ENCODE peak calls at places on chromosomes 11 and 22, in four cellular contexts. L, X, S and H are unnamed samples.

GRCh38 chr11:12042215-12042676 is 33.8 kb upstream of the DKK3 start:
- DNase-seq in L (no peak), S (peak), X (no peak), H (no peak)

GRCh38 chr22:18048441-18048898 is 24.1 kb upstream of the MICAL3 start:
- DNase-seq in X (no peak), L (peak), S (no peak), H (no peak)

GRCh38 chr11:112440518-112440917 is 179.9 kb upstream of the PLET1 start:
- DNase-seq in X (no peak), S (no peak), L (no peak), H (no peak)

GRCh38 chr11:100691886-100692285 is 4.8 kb downstream of the ARHGAP42 start:
- DNase-seq in S (no peak), X (no peak), L (no peak), H (no peak)

GRCh38 chr11:108697872-108698473 is 33.1 kb downstream of the DDX10 start:
- DNase-seq in S (no peak), L (peak), X (peak), H (peak)

GRCh38 chr11:67539588-67539987 is 16.3 kb upstream of the CABP2 start:
- DNase-seq in L (no peak), X (no peak), S (no peak), H (no peak)

GRCh38 chr11:34363363-34364084 is 5.7 kb upstream of the ABTB2 start:
- DNase-seq in X (no peak), S (no peak), L (no peak), H (no peak)

GRCh38 chr22:24030186-24030702 is 19.1 kb downstream of the CABIN1 start:
- DNase-seq in L (no peak), X (no peak), S (no peak), H (no peak)

GRCh38 chr11:82653752-82654151 is 79.9 kb downstream of the FAM181B start:
- DNase-seq in S (no peak), L (no peak), X (no peak), H (no peak)

GRCh38 chr11:95584589-95584988 is 205.0 kb downstream of the FAM76B start:
- DNase-seq in X (no peak), L (no peak), S (no peak), H (no peak)

GRCh38 chr11:74731301-74732094 is at the start of gene CHRDL2:
- DNase-seq in L (no peak), S (peak), X (no peak), H (no peak)

GRCh38 chr11:100932474-100933100 is 197.0 kb downstream of the PGR start:
- DNase-seq in L (no peak), X (peak), S (no peak), H (no peak)

GRCh38 chr22:19817561-19818263 is 37.0 kb downstream of the GNB1L start:
- DNase-seq in L (no peak), S (peak), X (no peak), H (no peak)

GRCh38 chr11:62004473-62004872 is 37.0 kb upstream of the FTH1 start:
- DNase-seq in L (no peak), S (peak), X (no peak), H (peak)

GRCh38 chr11:95089620-95090542 is at the start of gene ENDOD1:
- DNase-seq in S (peak), L (peak), X (peak), H (peak)

GRCh38 chr22:45880732-45881523 is 96.0 kb downstream of the WNT7B start:
- DNase-seq in L (no peak), X (no peak), S (no peak), H (no peak)

GRCh38 chr22:41177626-41178424 is 27.3 kb upstream of the L3MBTL2 start:
- DNase-seq in S (no peak), X (no peak), L (no peak), H (no peak)

GRCh38 chr22:17518379-17518778 is 44.9 kb upstream of the SLC25A18 start:
- DNase-seq in X (no peak), S (peak), L (no peak), H (no peak)

GRCh38 chr22:26606611-26607010 is 11.2 kb downstream of the CRYBB1 start:
- DNase-seq in L (no peak), S (no peak), X (peak), H (no peak)

GRCh38 chr22:47626428-47627390 is 864.3 kb downstream of the TBC1D22A start:
- DNase-seq in S (peak), X (no peak), L (no peak), H (no peak)

GRCh38 chr11:47376543-47377371 is 1.6 kb downstream of the SPI1 start:
- DNase-seq in S (no peak), X (no peak), L (no peak), H (no peak)

GRCh38 chr11:8612522-8612921 is 18.5 kb upstream of the STK33 start:
- DNase-seq in X (no peak), S (no peak), L (no peak), H (no peak)

GRCh38 chr22:23218867-23219251 is 38.5 kb downstream of the BCR start:
- DNase-seq in L (peak), X (no peak), S (no peak), H (no peak)

GRCh38 chr11:91804057-91804456 is 420.6 kb upstream of the FAT3 start:
- DNase-seq in L (no peak), S (no peak), X (no peak), H (no peak)

GRCh38 chr11:73622920-73623593 is 23.3 kb upstream of the PLEKHB1 start:
- DNase-seq in S (no peak), X (no peak), L (no peak), H (no peak)

GRCh38 chr11:103079833-103080232 is 12.1 kb downstream of the DCUN1D5 start:
- DNase-seq in L (no peak), S (no peak), X (no peak), H (no peak)

GRCh38 chr11:132792341-132793140 is 739.8 kb downstream of the OPCML start:
- DNase-seq in X (no peak), L (no peak), S (no peak), H (no peak)

GRCh38 chr11:76062733-76063132 is 143.6 kb downstream of the WNT11 start:
- DNase-seq in L (no peak), X (no peak), S (no peak), H (no peak)

GRCh38 chr11:118763038-118763437 is 27.9 kb downstream of the DDX6 start:
- DNase-seq in S (no peak), X (no peak), L (no peak), H (no peak)

GRCh38 chr11:126481303-126481680 is 125.8 kb downstream of the ST3GAL4 start:
- DNase-seq in L (no peak), X (no peak), S (no peak), H (no peak)

GRCh38 chr11:122637538-122637937 is 18.0 kb upstream of the UBASH3B start:
- DNase-seq in S (no peak), L (no peak), X (no peak), H (no peak)

GRCh38 chr11:36818410-36818809 is 220.4 kb upstream of the RAG2 start:
- DNase-seq in L (no peak), S (no peak), X (no peak), H (no peak)

GRCh38 chr11:86205415-86206268 is 38.9 kb upstream of the EED start:
- DNase-seq in S (no peak), L (no peak), X (no peak), H (no peak)

GRCh38 chr22:24417901-24418641 is 9.3 kb upstream of the ADORA2A start:
- DNase-seq in S (peak), X (no peak), L (no peak), H (no peak)

GRCh38 chr11:127049486-127049885 is 48.9 kb upstream of the KIRREL3 start:
- DNase-seq in L (no peak), X (no peak), S (no peak), H (no peak)

GRCh38 chr22:41327124-41327523 is 25.8 kb downstream of the ZC3H7B start:
- DNase-seq in X (no peak), L (no peak), S (no peak), H (peak)

GRCh38 chr11:45333506-45333971 is 47.4 kb upstream of the SYT13 start:
- DNase-seq in S (no peak), L (peak), X (peak), H (no peak)

GRCh38 chr11:60889869-60890311 is 16.5 kb downstream of the PRPF19 start:
- DNase-seq in X (no peak), S (peak), L (no peak), H (no peak)
- TF ChIP-seq POLR2A in X (no peak), S (no peak), L (no peak), H (no peak)

GRCh38 chr11:78708388-78708787 is 133.7 kb upstream of the NARS2 start:
- DNase-seq in X (no peak), L (no peak), S (no peak), H (no peak)
- TF ChIP-seq CTCF in X (no peak), L (no peak), S (no peak), H (no peak)

GRCh38 chr11:65477271-65478029 is 21.4 kb upstream of the MALAT1 start:
- DNase-seq in L (peak), X (peak), S (peak), H (peak)
- TF ChIP-seq POLR2A in L (peak), X (peak), S (peak), H (peak)

DNA sequence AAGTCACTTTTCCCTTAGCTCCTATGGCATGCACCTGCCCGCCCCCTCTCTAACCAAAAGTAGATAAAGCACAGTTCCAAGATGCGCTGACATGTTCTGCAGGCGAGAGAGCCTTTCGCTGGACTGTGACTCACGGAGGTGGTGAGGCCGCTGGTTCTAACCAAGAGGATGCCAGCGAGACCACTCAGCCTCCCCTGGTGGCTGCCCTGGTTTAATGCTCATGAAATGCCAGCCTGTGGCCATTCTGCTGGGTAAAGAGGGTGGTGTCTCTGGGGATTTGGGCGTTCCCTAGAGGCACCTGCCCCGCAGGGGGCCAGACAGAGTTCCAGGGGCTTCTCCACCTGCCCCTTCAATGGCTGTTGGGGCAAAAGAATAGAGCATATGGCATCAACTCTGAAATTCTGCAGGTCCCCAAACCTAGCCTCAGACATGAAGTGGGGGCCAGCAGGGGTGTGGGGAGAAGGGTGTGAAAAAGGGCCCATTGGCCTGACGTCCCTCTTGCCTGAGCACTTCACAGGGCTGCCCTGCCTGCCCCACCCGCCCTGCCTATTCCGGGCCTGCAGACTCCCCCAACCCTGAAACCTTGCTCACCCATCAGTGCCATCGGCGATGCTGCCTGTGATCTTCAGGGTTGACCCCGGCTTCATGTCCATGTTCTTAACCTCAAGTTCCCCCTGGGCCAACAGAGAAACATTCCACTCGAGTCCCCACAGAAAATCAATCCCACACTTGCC is 8.5 kb downstream of the LGALS2 start:
- DNase-seq in L (no peak), X (peak), S (no peak), H (no peak)
- TF ChIP-seq CTCF in L (no peak), X (no peak), S (no peak), H (no peak)

GRCh38 chr22:50190182-50190951 is 4.7 kb downstream of the TRABD start:
- DNase-seq in S (peak), L (peak), X (peak), H (no peak)
- TF ChIP-seq POLR2A in S (no peak), L (no peak), X (peak), H (no peak)

DNA sequence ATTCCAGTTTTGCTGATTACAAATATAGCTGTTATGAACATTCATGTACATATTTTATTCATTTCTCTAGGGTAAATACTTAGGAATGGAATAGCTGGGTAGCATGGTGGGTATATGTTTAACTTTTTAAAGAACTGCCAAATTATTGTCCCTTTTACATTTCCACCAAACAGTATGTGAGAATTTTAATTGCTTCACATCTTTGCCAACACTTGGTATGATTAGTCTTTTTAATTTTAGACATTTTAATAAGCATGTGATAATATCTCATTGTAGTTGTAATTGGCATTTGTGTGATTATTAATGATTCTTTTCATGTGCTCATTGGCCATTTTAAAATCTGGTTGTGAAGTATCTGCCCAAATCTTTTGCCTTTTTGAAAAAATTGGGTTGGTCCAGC is 72.6 kb upstream of the SORL1-AS1 start:
- DNase-seq in X (no peak), S (no peak), L (no peak), H (no peak)
- TF ChIP-seq CTCF in X (no peak), S (no peak), L (no peak), H (no peak)

DNA sequence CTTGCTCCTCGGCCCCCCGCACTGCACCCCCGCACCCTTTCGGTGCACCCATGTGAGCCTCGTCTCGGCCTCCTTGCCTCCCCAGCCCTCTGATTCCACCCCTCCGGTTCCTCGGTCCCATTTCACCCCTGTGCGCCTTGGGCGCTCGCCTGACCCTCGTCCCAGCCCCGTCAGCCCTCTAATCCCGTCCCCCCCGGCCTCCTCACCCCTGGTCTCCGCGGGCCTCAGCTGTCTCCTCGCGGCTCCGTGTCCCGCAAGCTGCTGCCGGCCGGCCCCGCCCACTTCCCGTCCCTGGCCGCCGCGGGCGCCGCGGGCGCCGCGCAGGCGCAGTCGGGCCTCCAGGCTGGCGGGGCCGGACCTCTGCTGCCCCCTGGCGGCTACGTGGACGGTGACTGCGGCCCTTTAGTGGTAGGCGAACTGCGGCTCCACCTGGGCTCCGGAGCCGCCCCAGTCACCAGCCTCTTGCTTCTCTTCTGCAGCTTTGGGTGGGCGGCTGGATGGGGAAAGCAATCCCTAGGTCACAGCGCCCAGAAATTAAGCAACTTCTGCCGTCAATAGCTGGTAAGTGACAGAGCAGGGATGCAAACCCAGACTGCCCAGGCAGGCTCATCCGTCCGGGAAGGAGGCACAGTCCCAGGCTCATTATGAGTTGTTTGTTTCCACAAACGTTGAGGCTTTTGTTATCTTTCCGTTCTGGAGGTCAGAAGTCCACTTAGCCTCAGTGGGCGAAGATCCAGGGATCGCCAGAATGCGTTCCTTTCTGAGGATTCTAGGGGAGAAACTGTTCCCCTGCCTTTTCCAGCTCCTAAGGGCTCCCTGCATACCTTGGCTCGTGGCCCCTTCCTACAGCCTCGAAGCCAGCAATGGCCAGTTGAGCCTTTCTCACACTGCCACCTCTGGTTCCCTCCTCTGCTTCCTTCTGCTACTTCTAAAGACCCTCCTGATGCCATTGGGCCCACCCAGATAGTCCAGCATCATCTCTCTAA is at the start of gene PPM1F:
- DNase-seq in X (peak), S (peak), L (peak), H (peak)
- TF ChIP-seq POLR2A in X (peak), S (no peak), L (no peak), H (peak)

GRCh38 chr11:109865558-109866186 is 227.5 kb upstream of the ZC3H12C start:
- DNase-seq in X (no peak), S (no peak), L (no peak), H (no peak)
- TF ChIP-seq CTCF in X (peak), S (no peak), L (no peak), H (no peak)

GRCh38 chr22:37566329-37566837 is 6.1 kb downstream of the CDC42EP1 start:
- DNase-seq in L (peak), X (no peak), S (no peak), H (no peak)

GRCh38 chr22:37567991-37568390 is 7.7 kb downstream of the CDC42EP1 start:
- DNase-seq in L (peak), X (no peak), S (no peak), H (no peak)

GRCh38 chr22:37568448-37569008 is 8.2 kb downstream of the CDC42EP1 start:
- DNase-seq in X (no peak), L (peak), S (no peak), H (no peak)

GRCh38 chr22:37565830-37566229 is 5.5 kb downstream of the CDC42EP1 start:
- DNase-seq in X (no peak), S (no peak), L (peak), H (no peak)

GRCh38 chr22:37566903-37567798 is 6.9 kb downstream of the CDC42EP1 start:
- DNase-seq in L (peak), X (peak), S (peak), H (peak)
- TF ChIP-seq POLR2A in L (no peak), X (no peak), S (no peak), H (no peak)

DNA sequence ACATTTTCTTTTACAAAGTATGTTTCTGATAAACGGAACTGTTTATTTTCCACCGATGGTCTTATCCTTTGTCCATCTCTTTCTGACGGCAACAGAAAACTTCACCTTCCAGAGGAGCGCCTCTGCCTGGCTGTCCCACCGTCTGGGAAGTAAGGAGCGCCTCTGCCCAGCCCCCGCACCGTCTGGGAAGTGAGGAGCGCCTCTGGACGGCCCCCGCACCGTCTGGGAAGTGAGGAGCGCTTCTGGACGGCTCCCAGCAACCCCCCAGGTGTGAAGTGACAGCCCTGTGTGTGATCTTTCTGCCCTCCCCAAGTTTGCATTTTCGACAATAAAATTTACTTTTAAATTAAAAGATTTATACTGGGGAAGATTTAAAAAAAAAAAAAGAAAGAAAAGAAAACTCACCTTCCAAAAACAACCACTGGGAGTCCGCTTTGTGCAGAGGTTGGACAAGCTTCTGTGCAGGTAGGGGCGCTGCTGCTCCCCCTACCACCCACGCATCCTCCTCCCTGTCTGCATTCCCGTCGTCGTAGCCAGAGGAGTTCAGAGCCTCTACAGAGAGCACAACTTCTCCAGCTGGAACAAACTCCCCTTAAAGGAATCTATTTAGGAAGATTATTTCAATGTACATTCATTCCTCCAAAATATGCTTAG is 1.0 kb upstream of the APOBEC3B start:
- DNase-seq in L (peak), S (no peak), X (no peak), H (no peak)
- TF ChIP-seq CTCF in L (no peak), S (no peak), X (no peak), H (no peak)